ENCODE peak calls at places on chromosomes 12 and 14, in ten cellular contexts. Q is left lung, U is lower leg skin, V is fibroblast of mammary gland, Y is HFFc6, M is GM13976, L is brain microvascular endothelial cell, I is fibroblast of the aortic adventitia, B is foreskin fibroblast, X is psoas muscle. J is an unnamed sample.

GRCh38 chr14:79551591-79551990 is 659.7 kb downstream of the DIO2 start:
- DNase-seq in Q (no peak), U (no peak), V (no peak), Y (no peak), M (no peak), L (no peak), I (no peak), B (no peak), X (no peak), J (no peak)

GRCh38 chr12:116508145-116509121 is 50.7 kb upstream of the MAP1LC3B2 start:
- DNase-seq in Q (peak), U (peak), V (peak), Y (no peak), M (peak), L (no peak), I (peak), B (no peak), X (peak), J (peak)

GRCh38 chr14:22973217-22974032 is 8.9 kb downstream of the AJUBA start:
- DNase-seq in Q (no peak), U (no peak), V (peak), Y (peak), M (peak), L (peak), I (peak), B (peak), X (no peak), J (no peak)

GRCh38 chr12:14567311-14568195 is at the start of gene PLBD1:
- DNase-seq in Q (peak), U (peak), V (peak), Y (no peak), M (peak), L (no peak), I (peak), B (peak), X (peak), J (peak)

GRCh38 chr14:92144708-92145107 is 22.9 kb downstream of the CPSF2 start:
- DNase-seq in Q (no peak), U (no peak), V (no peak), Y (peak), M (no peak), L (peak), I (peak), B (no peak), X (no peak), J (no peak)

GRCh38 chr12:4279120-4279690 is 5.6 kb downstream of the CCND2 start:
- DNase-seq in Q (no peak), U (no peak), V (no peak), Y (no peak), M (no peak), L (no peak), I (no peak), B (no peak), X (no peak), J (no peak)

GRCh38 chr12:47767197-47767724 is 5.8 kb upstream of the SLC48A1 start:
- DNase-seq in Q (no peak), U (no peak), V (peak), Y (no peak), M (peak), L (no peak), I (peak), B (no peak), X (no peak), J (no peak)

GRCh38 chr14:89240414-89240813 is 176.6 kb downstream of the FOXN3 start:
- DNase-seq in Q (no peak), U (no peak), V (peak), Y (no peak), M (no peak), L (peak), I (no peak), B (peak), X (no peak), J (no peak)

GRCh38 chr12:16605666-16606116 is 271 bp downstream of the LMO3 start:
- DNase-seq in Q (peak), U (no peak), V (peak), Y (peak), M (peak), L (no peak), I (peak), B (no peak), X (no peak), J (no peak)

GRCh38 chr12:111406474-111407370 is 999 bp downstream of the SH2B3 start:
- DNase-seq in Q (peak), U (no peak), V (no peak), Y (no peak), M (peak), L (no peak), I (no peak), B (no peak), X (peak), J (no peak)

GRCh38 chr12:46071335-46071734 is 81.0 kb upstream of the SCAF11 start:
- DNase-seq in Q (no peak), U (no peak), V (no peak), Y (no peak), M (no peak), L (no peak), I (no peak), B (no peak), X (no peak), J (no peak)

GRCh38 chr12:65170245-65170881 is 980 bp downstream of the LEMD3 start:
- DNase-seq in Q (peak), U (peak), V (peak), Y (peak), M (peak), L (peak), I (peak), B (peak), X (peak), J (peak)

GRCh38 chr14:90154110-90154509 is 92.3 kb downstream of the KCNK13 start:
- DNase-seq in Q (no peak), U (no peak), V (no peak), Y (no peak), M (no peak), L (no peak), I (no peak), B (no peak), X (no peak), J (no peak)

GRCh38 chr12:109579639-109580038 is 6.0 kb downstream of the MVK start:
- DNase-seq in Q (no peak), U (no peak), V (no peak), Y (no peak), M (no peak), L (no peak), I (no peak), B (no peak), X (no peak), J (no peak)

GRCh38 chr12:47024463-47024862 is 55.0 kb upstream of the PCED1B start:
- DNase-seq in Q (no peak), U (no peak), V (peak), Y (no peak), M (no peak), L (peak), I (peak), B (no peak), X (no peak), J (no peak)

GRCh38 chr12:28569698-28570411 is 379.6 kb downstream of the CCDC91 start:
- DNase-seq in Q (no peak), U (no peak), V (peak), Y (peak), M (no peak), L (peak), I (peak), B (peak), X (no peak), J (no peak)

GRCh38 chr12:132102297-132102696 is 41.8 kb downstream of the DDX51 start:
- DNase-seq in Q (no peak), U (peak), V (no peak), Y (no peak), M (no peak), L (no peak), I (no peak), B (no peak), X (no peak), J (no peak)

GRCh38 chr14:75448209-75448608 is 20.4 kb downstream of the JDP2 start:
- DNase-seq in Q (no peak), U (no peak), V (peak), Y (no peak), M (no peak), L (no peak), I (peak), B (no peak), X (no peak), J (no peak)

GRCh38 chr14:100693877-100694578 is 32.7 kb upstream of the DLK1 start:
- DNase-seq in Q (peak), U (no peak), V (no peak), Y (no peak), M (no peak), L (no peak), I (no peak), B (no peak), X (no peak), J (no peak)

GRCh38 chr14:52961060-52961639 is 10.3 kb upstream of the FERMT2 start:
- DNase-seq in Q (no peak), U (no peak), V (peak), Y (peak), M (peak), L (peak), I (peak), B (no peak), X (peak), J (no peak)

GRCh38 chr12:75722714-75723200 is 211.3 kb upstream of the KRR1 start:
- DNase-seq in Q (no peak), U (no peak), V (peak), Y (peak), M (peak), L (peak), I (peak), B (peak), X (peak), J (no peak)

GRCh38 chr12:19848426-19848825 is 409.1 kb downstream of the AEBP2 start:
- DNase-seq in Q (no peak), U (no peak), V (no peak), Y (no peak), M (no peak), L (no peak), I (peak), B (no peak), X (no peak), J (no peak)

GRCh38 chr14:35197015-35197414 is 74.7 kb downstream of the PRORP start:
- DNase-seq in Q (no peak), U (no peak), V (peak), Y (peak), M (no peak), L (peak), I (peak), B (peak), X (no peak), J (no peak)

GRCh38 chr12:6538420-6539275 is 4.3 kb downstream of the GAPDH start:
- DNase-seq in Q (no peak), U (no peak), V (peak), Y (peak), M (no peak), L (no peak), I (peak), B (peak), X (peak), J (no peak)

GRCh38 chr12:126930234-126930633 is 1336.7 kb upstream of the TMEM132C start:
- DNase-seq in Q (no peak), U (no peak), V (no peak), Y (no peak), M (no peak), L (no peak), I (no peak), B (no peak), X (no peak), J (no peak)

GRCh38 chr14:33592298-33592697 is 358.6 kb downstream of the EGLN3 start:
- DNase-seq in Q (no peak), U (no peak), V (peak), Y (peak), M (no peak), L (peak), I (no peak), B (no peak), X (no peak), J (no peak)

GRCh38 chr14:51776102-51776894 is 84.1 kb upstream of the GNG2 start:
- DNase-seq in Q (no peak), U (peak), V (peak), Y (peak), M (peak), L (peak), I (peak), B (peak), X (peak), J (peak)

GRCh38 chr14:54568821-54569591 is 2.1 kb downstream of the SAMD4A start:
- DNase-seq in Q (no peak), U (peak), V (peak), Y (no peak), M (no peak), L (peak), I (peak), B (no peak), X (no peak), J (no peak)

GRCh38 chr12:117020536-117021220 is 78.5 kb downstream of the TESC start:
- DNase-seq in Q (no peak), U (peak), V (no peak), Y (no peak), M (no peak), L (no peak), I (no peak), B (no peak), X (no peak), J (no peak)

GRCh38 chr12:4133636-4134433 is 139.7 kb upstream of the CCND2 start:
- DNase-seq in Q (no peak), U (peak), V (no peak), Y (no peak), M (no peak), L (no peak), I (no peak), B (no peak), X (no peak), J (no peak)

GRCh38 chr12:5716221-5716620 is 228.8 kb downstream of the ANO2 start:
- DNase-seq in Q (no peak), U (no peak), V (no peak), Y (no peak), M (no peak), L (no peak), I (no peak), B (no peak), X (no peak), J (no peak)

GRCh38 chr12:116040412-116040811 is 237.1 kb downstream of the MED13L start:
- DNase-seq in Q (no peak), U (no peak), V (peak), Y (peak), M (no peak), L (no peak), I (peak), B (no peak), X (no peak), J (no peak)

GRCh38 chr12:64670039-64670438 is 59.7 kb downstream of the RASSF3 start:
- DNase-seq in Q (no peak), U (no peak), V (no peak), Y (no peak), M (no peak), L (no peak), I (no peak), B (no peak), X (no peak), J (no peak)

GRCh38 chr12:26452511-26452910 is 257.1 kb downstream of the SSPN start:
- DNase-seq in Q (no peak), U (no peak), V (no peak), Y (no peak), M (no peak), L (no peak), I (no peak), B (no peak), X (no peak), J (no peak)

GRCh38 chr12:131457331-131458047 is 253.4 kb upstream of the SFSWAP start:
- DNase-seq in Q (peak), U (peak), V (no peak), Y (no peak), M (no peak), L (no peak), I (no peak), B (no peak), X (no peak), J (no peak)

GRCh38 chr12:14876833-14877232 is 8.8 kb downstream of the MGP start:
- DNase-seq in Q (no peak), U (no peak), V (no peak), Y (no peak), M (no peak), L (no peak), I (no peak), B (no peak), X (no peak), J (no peak)

GRCh38 chr12:58803893-58804292 is 116.4 kb downstream of the LRIG3 start:
- DNase-seq in Q (no peak), U (no peak), V (peak), Y (peak), M (no peak), L (peak), I (peak), B (peak), X (no peak), J (no peak)

GRCh38 chr12:9940370-9940769 is 8.2 kb upstream of the CLEC2A start:
- DNase-seq in Q (no peak), U (no peak), V (peak), Y (peak), M (no peak), L (no peak), I (peak), B (no peak), X (no peak), J (no peak)
- TF ChIP-seq CTCF in Q (no peak), U (no peak), V (peak), Y (peak), M (peak), L (peak), I (peak), B (peak), X (no peak), J (peak)

GRCh38 chr14:105144231-105144665 is 24.3 kb downstream of the JAG2 start:
- DNase-seq in Q (peak), U (peak), V (no peak), Y (no peak), M (no peak), L (no peak), I (no peak), B (no peak), X (no peak), J (no peak)
- TF ChIP-seq CTCF in Q (no peak), U (no peak), V (no peak), Y (no peak), M (no peak), L (no peak), I (no peak), B (no peak), X (no peak), J (no peak)

GRCh38 chr12:130300725-130301124 is 37.0 kb upstream of the PIWIL1 start:
- DNase-seq in Q (no peak), U (no peak), V (no peak), Y (no peak), M (no peak), L (no peak), I (no peak), B (no peak), X (no peak), J (no peak)

GRCh38 chr12:130300090-130300489 is 37.6 kb upstream of the PIWIL1 start:
- DNase-seq in Q (no peak), U (no peak), V (no peak), Y (no peak), M (no peak), L (no peak), I (no peak), B (no peak), X (no peak), J (no peak)

GRCh38 chr12:130301577-130301976 is 36.1 kb upstream of the PIWIL1 start:
- DNase-seq in Q (no peak), U (no peak), V (no peak), Y (no peak), M (no peak), L (no peak), I (no peak), B (no peak), X (no peak), J (no peak)

GRCh38 chr12:130299574-130299973 is 38.1 kb upstream of the PIWIL1 start:
- DNase-seq in Q (no peak), U (peak), V (no peak), Y (no peak), M (no peak), L (no peak), I (no peak), B (no peak), X (no peak), J (no peak)

GRCh38 chr12:130298322-130298721 is 39.4 kb upstream of the PIWIL1 start:
- DNase-seq in Q (no peak), U (no peak), V (no peak), Y (no peak), M (no peak), L (no peak), I (no peak), B (no peak), X (no peak), J (no peak)
- TF ChIP-seq CTCF in Q (no peak), U (no peak), V (no peak), Y (no peak), M (no peak), L (no peak), I (no peak), B (no peak), X (no peak), J (no peak)

GRCh38 chr12:43776498-43776897 is 17.7 kb downstream of the IRAK4 start:
- DNase-seq in Q (no peak), U (no peak), V (peak), Y (peak), M (no peak), L (no peak), I (peak), B (no peak), X (no peak), J (no peak)
- TF ChIP-seq CTCF in Q (no peak), U (no peak), V (peak), Y (peak), M (peak), L (peak), I (peak), B (peak), X (peak), J (peak)

GRCh38 chr14:76697246-76697645 is 64.0 kb upstream of the VASH1 start:
- DNase-seq in Q (no peak), U (peak), V (no peak), Y (no peak), M (no peak), L (no peak), I (no peak), B (no peak), X (no peak), J (no peak)

GRCh38 chr14:76696791-76697190 is 64.5 kb upstream of the VASH1 start:
- DNase-seq in Q (no peak), U (peak), V (no peak), Y (no peak), M (no peak), L (no peak), I (no peak), B (no peak), X (no peak), J (no peak)

GRCh38 chr14:76696361-76696760 is 64.9 kb upstream of the VASH1 start:
- DNase-seq in Q (no peak), U (peak), V (no peak), Y (no peak), M (no peak), L (no peak), I (no peak), B (no peak), X (no peak), J (no peak)

GRCh38 chr14:76695263-76695920 is 65.9 kb upstream of the VASH1 start:
- DNase-seq in Q (no peak), U (peak), V (no peak), Y (no peak), M (no peak), L (no peak), I (no peak), B (no peak), X (no peak), J (no peak)

GRCh38 chr14:76694106-76694505 is 67.2 kb upstream of the VASH1 start:
- DNase-seq in Q (no peak), U (no peak), V (no peak), Y (no peak), M (no peak), L (no peak), I (no peak), B (no peak), X (no peak), J (no peak)
- TF ChIP-seq CTCF in Q (no peak), U (no peak), V (no peak), Y (no peak), M (no peak), L (no peak), I (no peak), B (no peak), X (no peak), J (no peak)

DNA sequence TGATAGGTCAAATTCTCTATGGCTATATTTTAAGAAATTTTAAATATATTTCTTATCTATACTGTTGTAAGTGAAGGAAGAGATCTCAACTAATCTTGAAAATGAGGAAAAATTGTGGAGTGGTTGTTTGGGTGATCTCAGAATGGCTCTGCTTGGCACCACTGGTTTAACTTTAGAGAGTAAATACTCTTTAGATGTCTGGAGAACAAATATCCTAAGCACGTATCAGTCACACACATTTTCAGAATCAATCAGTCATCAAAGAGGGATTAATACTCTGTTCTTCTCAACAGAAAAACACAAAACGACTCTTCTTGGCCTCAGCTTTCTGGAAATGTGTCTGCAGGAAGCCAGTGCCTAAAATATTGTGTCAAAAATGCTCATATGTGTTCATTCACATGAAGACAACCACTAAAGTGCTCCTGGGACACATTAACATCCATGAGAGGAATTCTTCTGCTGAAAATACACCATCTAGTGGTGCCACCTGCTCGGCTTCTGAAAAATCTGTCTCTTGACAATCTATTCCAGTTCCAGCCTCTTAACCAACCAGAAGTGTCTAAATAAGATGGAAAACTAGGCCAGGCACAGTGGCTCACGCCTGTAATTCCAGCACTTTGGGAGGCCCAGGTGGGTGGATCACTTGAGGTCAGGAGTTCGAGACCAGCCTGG is 81.1 kb upstream of the CCDC198 start:
- DNase-seq in Q (no peak), U (no peak), V (peak), Y (no peak), M (no peak), L (no peak), I (no peak), B (no peak), X (no peak), J (no peak)
- TF ChIP-seq CTCF in Q (no peak), U (no peak), V (peak), Y (no peak), M (no peak), L (no peak), I (no peak), B (no peak), X (no peak), J (peak)

GRCh38 chr14:64772394-64772950 is 68.2 kb downstream of the PLEKHG3 start:
- DNase-seq in Q (no peak), U (no peak), V (no peak), Y (no peak), M (no peak), L (no peak), I (no peak), B (no peak), X (no peak), J (no peak)
- TF ChIP-seq CTCF in Q (no peak), U (no peak), V (no peak), Y (peak), M (no peak), L (peak), I (no peak), B (no peak), X (no peak), J (no peak)

J was measured in progenitor cell of endocrine pancreas.